ENCODE peak calls at places on chromosome 2, in five cellular contexts. J, S, Z, C and O are unnamed samples.

GRCh38 chr2:69642709-69643601 is 584 bp downstream of the AAK1 start:
- DNase-seq in J (peak), S (peak), Z (peak), C (peak), O (peak)

GRCh38 chr2:128504242-128505149 is 185.8 kb upstream of the HS6ST1 start:
- DNase-seq in J (no peak), S (no peak), Z (no peak), C (no peak), O (peak)

GRCh38 chr2:66445076-66445724 is 10.3 kb downstream of the MEIS1 start:
- DNase-seq in J (no peak), S (peak), Z (no peak), C (peak), O (peak)

GRCh38 chr2:133641497-133641896 is 73.2 kb upstream of the NCKAP5 start:
- DNase-seq in J (peak), S (no peak), Z (peak), C (no peak), O (peak)

GRCh38 chr2:71544919-71545571 is 91.7 kb downstream of the DYSF start:
- DNase-seq in J (no peak), S (no peak), Z (no peak), C (no peak), O (no peak)

GRCh38 chr2:220228310-220229006 is 601.0 kb downstream of the SLC4A3 start:
- DNase-seq in J (peak), S (peak), Z (no peak), C (no peak), O (no peak)

GRCh38 chr2:161223139-161223732 is 63.0 kb downstream of the TANK start:
- DNase-seq in J (peak), S (peak), Z (peak), C (no peak), O (no peak)

GRCh38 chr2:17058772-17059402 is 393.3 kb upstream of the CYRIA start:
- DNase-seq in J (no peak), S (no peak), Z (no peak), C (no peak), O (no peak)

GRCh38 chr2:132383956-132384355 is 32.6 kb upstream of the GPR39 start:
- DNase-seq in J (no peak), S (no peak), Z (no peak), C (no peak), O (no peak)

GRCh38 chr2:161090401-161090800 is 69.8 kb upstream of the TANK start:
- DNase-seq in J (no peak), S (no peak), Z (no peak), C (no peak), O (no peak)

GRCh38 chr2:120867290-120868231 is 131.9 kb downstream of the GLI2 start:
- DNase-seq in J (peak), S (peak), Z (peak), C (peak), O (peak)

GRCh38 chr2:226726546-226726945 is 73.1 kb downstream of the IRS1 start:
- DNase-seq in J (peak), S (peak), Z (no peak), C (no peak), O (no peak)

GRCh38 chr2:8086342-8086741 is 595.5 kb upstream of the ID2 start:
- DNase-seq in J (peak), S (peak), Z (no peak), C (no peak), O (no peak)

GRCh38 chr2:157509755-157510154 is 65.9 kb upstream of the CYTIP start:
- DNase-seq in J (no peak), S (no peak), Z (no peak), C (no peak), O (no peak)

GRCh38 chr2:78023356-78023755 is 501.2 kb upstream of the LRRTM4 start:
- DNase-seq in J (no peak), S (no peak), Z (no peak), C (no peak), O (no peak)

GRCh38 chr2:80420530-80421208 is 116.1 kb upstream of the LRRTM1 start:
- DNase-seq in J (no peak), S (no peak), Z (no peak), C (no peak), O (no peak)

GRCh38 chr2:43225093-43225787 is 1.2 kb downstream of the ZFP36L2 start:
- DNase-seq in J (peak), S (peak), Z (peak), C (peak), O (peak)

GRCh38 chr2:44789971-44790721 is 151.4 kb upstream of the SIX3 start:
- DNase-seq in J (no peak), S (no peak), Z (no peak), C (no peak), O (no peak)

GRCh38 chr2:96693286-96694200 is 46.3 kb downstream of the LMAN2L start:
- DNase-seq in J (no peak), S (no peak), Z (no peak), C (no peak), O (no peak)

GRCh38 chr2:108925735-108926134 is 63.3 kb downstream of the EDAR start:
- DNase-seq in J (no peak), S (no peak), Z (no peak), C (no peak), O (no peak)

GRCh38 chr2:95062247-95062646 is 36.7 kb downstream of the MAL start:
- DNase-seq in J (no peak), S (no peak), Z (no peak), C (no peak), O (no peak)

GRCh38 chr2:195984951-195985726 is 83.5 kb downstream of the DNAH7 start:
- DNase-seq in J (no peak), S (peak), Z (no peak), C (no peak), O (no peak)

GRCh38 chr2:135473567-135473966 is 57.5 kb downstream of the ZRANB3 start:
- DNase-seq in J (peak), S (peak), Z (no peak), C (no peak), O (no peak)

GRCh38 chr2:169351725-169352124 is 10.6 kb downstream of the LRP2 start:
- DNase-seq in J (no peak), S (no peak), Z (no peak), C (no peak), O (no peak)

GRCh38 chr2:241706539-241706938 is 4.7 kb downstream of the ING5 start:
- DNase-seq in J (no peak), S (no peak), Z (no peak), C (no peak), O (no peak)

GRCh38 chr2:43193996-43194869 is 32.2 kb downstream of the ZFP36L2 start:
- DNase-seq in J (no peak), S (no peak), Z (no peak), C (no peak), O (no peak)

GRCh38 chr2:145108385-145108784 is 588.5 kb upstream of the ZEB2 start:
- DNase-seq in J (no peak), S (no peak), Z (no peak), C (no peak), O (no peak)

GRCh38 chr2:32622570-32623310 is 5.1 kb upstream of the TTC27 start:
- DNase-seq in J (no peak), S (no peak), Z (no peak), C (no peak), O (no peak)

DNA sequence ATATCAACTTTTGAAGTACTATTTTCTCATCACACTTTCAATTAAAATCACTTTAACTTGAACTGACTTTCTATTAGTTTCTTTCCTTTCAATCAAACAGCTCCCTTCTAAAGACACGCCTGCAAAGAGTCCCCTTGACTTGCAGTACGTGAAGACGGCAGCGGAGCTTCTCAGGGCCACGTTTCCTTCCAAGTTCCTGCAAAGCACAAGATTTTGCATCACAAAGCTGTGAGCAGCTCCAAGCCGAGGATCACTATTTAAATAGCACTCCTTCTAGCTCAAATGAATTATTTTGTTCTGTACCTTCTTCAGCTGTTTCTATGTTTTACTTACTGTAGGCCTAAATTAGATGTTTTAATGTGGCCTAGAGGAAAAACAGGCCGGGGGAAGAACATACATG is 30.8 kb downstream of the SH3YL1 start:
- DNase-seq in J (no peak), S (no peak), Z (no peak), C (no peak), O (no peak)
- H3K4me3 ChIP-seq in J (no peak), S (no peak), Z (no peak), C (no peak), O (no peak)

DNA sequence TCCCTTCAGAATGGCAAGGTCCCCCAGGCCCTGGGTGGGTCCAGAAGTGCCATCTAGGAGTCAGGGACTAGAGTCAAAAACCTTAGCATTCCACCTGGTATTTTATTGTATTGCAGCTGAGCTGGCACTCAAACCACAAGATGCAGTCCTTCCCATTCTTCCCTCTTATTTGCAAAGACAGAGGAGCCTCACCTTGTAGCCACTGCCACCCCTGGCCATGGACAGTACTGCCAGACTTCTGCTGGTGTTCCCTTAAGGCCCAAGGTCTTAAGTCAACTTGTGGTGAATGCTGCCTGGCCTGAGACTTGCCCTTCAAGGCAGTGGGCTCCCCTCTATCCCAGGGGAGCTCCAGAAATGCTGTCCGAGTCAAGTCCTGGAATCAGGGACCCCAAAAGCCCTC is 6.9 kb downstream of the UGT1A10 start:
- DNase-seq in J (peak), S (peak), Z (no peak), C (no peak), O (no peak)
- TF ChIP-seq CTCF in J (peak), S (peak), Z (no peak), C (no peak), O (no peak)

GRCh38 chr2:2547451-2547850 is 216.4 kb upstream of the MYT1L start:
- DNase-seq in J (no peak), S (no peak), Z (no peak), C (no peak), O (no peak)

GRCh38 chr2:2550856-2551255 is 219.8 kb upstream of the MYT1L start:
- DNase-seq in J (no peak), S (no peak), Z (no peak), C (no peak), O (no peak)

GRCh38 chr2:2546046-2546445 is 215.0 kb upstream of the MYT1L start:
- DNase-seq in J (no peak), S (no peak), Z (no peak), C (no peak), O (no peak)

GRCh38 chr2:2542966-2543555 is 212.0 kb upstream of the MYT1L start:
- DNase-seq in J (no peak), S (no peak), Z (no peak), C (no peak), O (no peak)

DNA sequence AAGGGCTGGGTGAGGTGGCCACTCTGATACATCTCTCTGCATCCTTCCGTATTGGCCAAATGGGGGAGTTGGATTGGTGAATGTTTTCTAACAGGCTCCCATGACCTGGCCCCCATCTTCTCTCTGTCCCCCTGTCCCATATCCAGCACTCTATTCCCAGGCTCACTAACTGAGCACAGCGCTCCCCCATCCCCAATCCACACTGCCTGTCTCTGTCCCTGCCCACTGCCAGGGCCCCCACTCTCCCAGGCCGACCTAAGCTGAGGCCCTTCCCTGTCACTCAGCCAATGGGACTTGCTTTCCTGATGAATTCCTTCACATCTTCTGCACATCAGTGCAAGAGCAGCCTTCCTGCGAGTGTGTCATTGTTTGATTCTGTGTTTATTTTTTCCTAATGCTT is 216.8 kb upstream of the MYT1L start:
- DNase-seq in J (no peak), S (no peak), Z (no peak), C (no peak), O (no peak)
- H3K4me3 ChIP-seq in J (no peak), S (no peak), Z (no peak), C (no peak), O (no peak)

GRCh38 chr2:12126325-12126724 is 379.9 kb downstream of the LPIN1 start:
- DNase-seq in J (no peak), S (no peak), Z (no peak), C (no peak), O (no peak)
- TF ChIP-seq CTCF in J (no peak), S (no peak), Z (no peak), C (no peak), O (no peak)

GRCh38 chr2:5673861-5674240 is 18.3 kb upstream of the SOX11 start:
- DNase-seq in J (no peak), S (no peak), Z (no peak), C (no peak), O (no peak)
- H3K4me3 ChIP-seq in J (no peak), S (no peak), Z (no peak), C (no peak), O (no peak)

GRCh38 chr2:75729861-75730260 is 19.1 kb upstream of the GCFC2 start:
- DNase-seq in J (no peak), S (no peak), Z (no peak), C (no peak), O (no peak)
- TF ChIP-seq CTCF in J (peak), S (peak), Z (no peak), C (no peak), O (no peak)